ENCODE peak calls at places on chromosomes 4 and X, in six cellular contexts. One of them, this sample, is unnamed.

GRCh38 chr4:111449657-111450056 is 695.6 kb upstream of the FAM241A start:
- DNase-seq in stimulated activated naive CD8-positive, alpha-beta T cell treated with anti-CD3 and anti-CD28 coated beads, Interleukin-15, Interleukin-2, amounts not matched to agents 100 U/mL and 50 U/mL, for 24 hours: no peak
- DNase-seq in HCEC 1CT: no peak
- DNase-seq in choroid plexus epithelial cell: no peak
- DNase-seq in HS-27A: no peak
- DNase-seq in Right ventricle myocardium superior: no peak
- DNase-seq in this sample: no peak

GRCh38 chr4:3384771-3385701 is 56.7 kb upstream of the HGFAC start:
- DNase-seq in stimulated activated naive CD8-positive, alpha-beta T cell treated with anti-CD3 and anti-CD28 coated beads, Interleukin-15, Interleukin-2, amounts not matched to agents 100 U/mL and 50 U/mL, for 24 hours: no peak
- DNase-seq in choroid plexus epithelial cell: no peak
- DNase-seq in HS-27A: no peak
- DNase-seq in Right ventricle myocardium superior: peak
- DNase-seq in HCEC 1CT: no peak
- DNase-seq in this sample: no peak

GRCh38 chrX:154370300-154370881 is 4.0 kb downstream of the FLNA start:
- DNase-seq in HCEC 1CT: no peak
- DNase-seq in choroid plexus epithelial cell: peak
- DNase-seq in Right ventricle myocardium superior: no peak
- DNase-seq in HS-27A: no peak
- DNase-seq in stimulated activated naive CD8-positive, alpha-beta T cell treated with anti-CD3 and anti-CD28 coated beads, Interleukin-15, Interleukin-2, amounts not matched to agents 100 U/mL and 50 U/mL, for 24 hours: peak
- DNase-seq in this sample: no peak

GRCh38 chr4:7904108-7904516 is 35.5 kb downstream of the AFAP1 start:
- DNase-seq in HS-27A: no peak
- DNase-seq in HCEC 1CT: peak
- DNase-seq in Right ventricle myocardium superior: no peak
- DNase-seq in choroid plexus epithelial cell: peak
- DNase-seq in stimulated activated naive CD8-positive, alpha-beta T cell treated with anti-CD3 and anti-CD28 coated beads, Interleukin-15, Interleukin-2, amounts not matched to agents 100 U/mL and 50 U/mL, for 24 hours: no peak
- DNase-seq in this sample: no peak

GRCh38 chrX:24341795-24342194 is 18.6 kb upstream of the SUPT20HL1 start:
- DNase-seq in HCEC 1CT: peak
- DNase-seq in HS-27A: no peak
- DNase-seq in stimulated activated naive CD8-positive, alpha-beta T cell treated with anti-CD3 and anti-CD28 coated beads, Interleukin-15, Interleukin-2, amounts not matched to agents 100 U/mL and 50 U/mL, for 24 hours: no peak
- DNase-seq in Right ventricle myocardium superior: no peak
- DNase-seq in choroid plexus epithelial cell: peak
- DNase-seq in this sample: no peak

GRCh38 chrX:458631-459061 is 71.9 kb upstream of the PPP2R3B start:
- DNase-seq in stimulated activated naive CD8-positive, alpha-beta T cell treated with anti-CD3 and anti-CD28 coated beads, Interleukin-15, Interleukin-2, amounts not matched to agents 100 U/mL and 50 U/mL, for 24 hours: no peak
- DNase-seq in HCEC 1CT: no peak
- DNase-seq in HS-27A: no peak
- DNase-seq in choroid plexus epithelial cell: no peak
- DNase-seq in Right ventricle myocardium superior: no peak
- DNase-seq in this sample: no peak

GRCh38 chrX:153865685-153866084 is 20.3 kb downstream of the L1CAM start:
- DNase-seq in HCEC 1CT: no peak
- DNase-seq in Right ventricle myocardium superior: no peak
- DNase-seq in HS-27A: no peak
- DNase-seq in stimulated activated naive CD8-positive, alpha-beta T cell treated with anti-CD3 and anti-CD28 coated beads, Interleukin-15, Interleukin-2, amounts not matched to agents 100 U/mL and 50 U/mL, for 24 hours: no peak
- DNase-seq in choroid plexus epithelial cell: no peak
- DNase-seq in this sample: no peak

GRCh38 chrX:96889726-96890125 is 6.0 kb downstream of the RPA4 start:
- DNase-seq in stimulated activated naive CD8-positive, alpha-beta T cell treated with anti-CD3 and anti-CD28 coated beads, Interleukin-15, Interleukin-2, amounts not matched to agents 100 U/mL and 50 U/mL, for 24 hours: no peak
- DNase-seq in Right ventricle myocardium superior: no peak
- DNase-seq in HCEC 1CT: no peak
- DNase-seq in choroid plexus epithelial cell: peak
- DNase-seq in HS-27A: no peak
- DNase-seq in this sample: no peak

GRCh38 chrX:1468250-1468772 is 15.6 kb upstream of the ASMTL start:
- DNase-seq in HS-27A: no peak
- DNase-seq in Right ventricle myocardium superior: no peak
- DNase-seq in stimulated activated naive CD8-positive, alpha-beta T cell treated with anti-CD3 and anti-CD28 coated beads, Interleukin-15, Interleukin-2, amounts not matched to agents 100 U/mL and 50 U/mL, for 24 hours: peak
- DNase-seq in choroid plexus epithelial cell: peak
- DNase-seq in HCEC 1CT: no peak
- DNase-seq in this sample: no peak

GRCh38 chr4:26372525-26373172 is 51.8 kb downstream of the RBPJ start:
- DNase-seq in stimulated activated naive CD8-positive, alpha-beta T cell treated with anti-CD3 and anti-CD28 coated beads, Interleukin-15, Interleukin-2, amounts not matched to agents 100 U/mL and 50 U/mL, for 24 hours: peak
- DNase-seq in HS-27A: peak
- DNase-seq in HCEC 1CT: peak
- DNase-seq in choroid plexus epithelial cell: peak
- DNase-seq in Right ventricle myocardium superior: no peak
- DNase-seq in this sample: no peak

GRCh38 chrX:132622130-132622529 is 133.3 kb upstream of the MBNL3 start:
- DNase-seq in HS-27A: peak
- DNase-seq in stimulated activated naive CD8-positive, alpha-beta T cell treated with anti-CD3 and anti-CD28 coated beads, Interleukin-15, Interleukin-2, amounts not matched to agents 100 U/mL and 50 U/mL, for 24 hours: peak
- DNase-seq in HCEC 1CT: peak
- DNase-seq in choroid plexus epithelial cell: peak
- DNase-seq in Right ventricle myocardium superior: no peak
- DNase-seq in this sample: no peak

GRCh38 chr4:7929530-7929951 is 10.1 kb downstream of the AFAP1 start:
- DNase-seq in stimulated activated naive CD8-positive, alpha-beta T cell treated with anti-CD3 and anti-CD28 coated beads, Interleukin-15, Interleukin-2, amounts not matched to agents 100 U/mL and 50 U/mL, for 24 hours: no peak
- DNase-seq in HCEC 1CT: no peak
- DNase-seq in HS-27A: no peak
- DNase-seq in choroid plexus epithelial cell: peak
- DNase-seq in Right ventricle myocardium superior: no peak
- DNase-seq in this sample: no peak

GRCh38 chr4:26493461-26493860 is 3.2 kb upstream of the CCKAR start:
- DNase-seq in Right ventricle myocardium superior: no peak
- DNase-seq in stimulated activated naive CD8-positive, alpha-beta T cell treated with anti-CD3 and anti-CD28 coated beads, Interleukin-15, Interleukin-2, amounts not matched to agents 100 U/mL and 50 U/mL, for 24 hours: no peak
- DNase-seq in HCEC 1CT: no peak
- DNase-seq in choroid plexus epithelial cell: no peak
- DNase-seq in HS-27A: no peak
- DNase-seq in this sample: no peak

GRCh38 chr4:138919094-138919936 is 96.3 kb upstream of the NOCT start:
- DNase-seq in HS-27A: no peak
- DNase-seq in stimulated activated naive CD8-positive, alpha-beta T cell treated with anti-CD3 and anti-CD28 coated beads, Interleukin-15, Interleukin-2, amounts not matched to agents 100 U/mL and 50 U/mL, for 24 hours: peak
- DNase-seq in Right ventricle myocardium superior: peak
- DNase-seq in HCEC 1CT: no peak
- DNase-seq in choroid plexus epithelial cell: peak
- DNase-seq in this sample: peak

GRCh38 chr4:19729873-19730735 is 521.6 kb upstream of the SLIT2 start:
- DNase-seq in HS-27A: no peak
- DNase-seq in HCEC 1CT: peak
- DNase-seq in choroid plexus epithelial cell: peak
- DNase-seq in Right ventricle myocardium superior: no peak
- DNase-seq in stimulated activated naive CD8-positive, alpha-beta T cell treated with anti-CD3 and anti-CD28 coated beads, Interleukin-15, Interleukin-2, amounts not matched to agents 100 U/mL and 50 U/mL, for 24 hours: no peak
- DNase-seq in this sample: no peak

GRCh38 chr4:80925293-80925692 is 105.2 kb upstream of the BMP3 start:
- DNase-seq in Right ventricle myocardium superior: no peak
- DNase-seq in choroid plexus epithelial cell: no peak
- DNase-seq in stimulated activated naive CD8-positive, alpha-beta T cell treated with anti-CD3 and anti-CD28 coated beads, Interleukin-15, Interleukin-2, amounts not matched to agents 100 U/mL and 50 U/mL, for 24 hours: no peak
- DNase-seq in HS-27A: no peak
- DNase-seq in HCEC 1CT: no peak
- DNase-seq in this sample: no peak

GRCh38 chr4:81493895-81494490 is 22.3 kb upstream of the RASGEF1B start:
- DNase-seq in Right ventricle myocardium superior: no peak
- DNase-seq in stimulated activated naive CD8-positive, alpha-beta T cell treated with anti-CD3 and anti-CD28 coated beads, Interleukin-15, Interleukin-2, amounts not matched to agents 100 U/mL and 50 U/mL, for 24 hours: no peak
- DNase-seq in HS-27A: no peak
- DNase-seq in HCEC 1CT: no peak
- DNase-seq in choroid plexus epithelial cell: peak
- DNase-seq in this sample: no peak

This sample was measured in hypothalamus.